ENCODE peak calls at places on chromosomes 5 and 9, in six cellular contexts. T, G, M, O, L and B are unnamed samples. For H3K36me3, the result is how much of the 10 kb centered on the place peaks cover.

GRCh38 chr9:109278848-109279247 is 42.0 kb downstream of the EPB41L4B start:
- DNase-seq in L (no peak), O (no peak), G (no peak), M (no peak), T (no peak), B (no peak)

GRCh38 chr5:110631236-110631635 is 95.2 kb downstream of the TMEM232 start:
- DNase-seq in T (no peak), G (no peak), M (no peak), O (peak), L (no peak), B (no peak)

GRCh38 chr9:21455320-21455719 is 15.1 kb downstream of the IFNA1 start:
- DNase-seq in M (no peak), G (no peak), O (no peak), L (peak), T (no peak), B (no peak)

GRCh38 chr9:27888661-27889295 is 315.5 kb upstream of the C9orf72 start:
- DNase-seq in M (no peak), G (no peak), O (peak), T (no peak), L (no peak), B (no peak)

GRCh38 chr9:95313010-95313498 is 4.5 kb downstream of the FANCC start:
- DNase-seq in O (peak), T (no peak), M (peak), G (peak), L (peak), B (peak)

GRCh38 chr9:113649054-113649453 is 185.5 kb downstream of the RGS3 start:
- DNase-seq in O (peak), G (peak), M (peak), L (peak), T (no peak), B (peak)

GRCh38 chr5:115419794-115420585 is 123.5 kb upstream of the CCDC112 start:
- DNase-seq in O (no peak), T (no peak), M (peak), G (no peak), L (peak), B (no peak)

GRCh38 chr5:60797482-60798153 is 46.5 kb downstream of the ELOVL7 start:
- DNase-seq in M (no peak), L (no peak), T (no peak), O (no peak), G (no peak), B (no peak)

GRCh38 chr9:120717194-120717593 is 2.9 kb upstream of the MEGF9 start:
- DNase-seq in T (no peak), G (no peak), M (no peak), O (no peak), L (no peak), B (no peak)

DNA sequence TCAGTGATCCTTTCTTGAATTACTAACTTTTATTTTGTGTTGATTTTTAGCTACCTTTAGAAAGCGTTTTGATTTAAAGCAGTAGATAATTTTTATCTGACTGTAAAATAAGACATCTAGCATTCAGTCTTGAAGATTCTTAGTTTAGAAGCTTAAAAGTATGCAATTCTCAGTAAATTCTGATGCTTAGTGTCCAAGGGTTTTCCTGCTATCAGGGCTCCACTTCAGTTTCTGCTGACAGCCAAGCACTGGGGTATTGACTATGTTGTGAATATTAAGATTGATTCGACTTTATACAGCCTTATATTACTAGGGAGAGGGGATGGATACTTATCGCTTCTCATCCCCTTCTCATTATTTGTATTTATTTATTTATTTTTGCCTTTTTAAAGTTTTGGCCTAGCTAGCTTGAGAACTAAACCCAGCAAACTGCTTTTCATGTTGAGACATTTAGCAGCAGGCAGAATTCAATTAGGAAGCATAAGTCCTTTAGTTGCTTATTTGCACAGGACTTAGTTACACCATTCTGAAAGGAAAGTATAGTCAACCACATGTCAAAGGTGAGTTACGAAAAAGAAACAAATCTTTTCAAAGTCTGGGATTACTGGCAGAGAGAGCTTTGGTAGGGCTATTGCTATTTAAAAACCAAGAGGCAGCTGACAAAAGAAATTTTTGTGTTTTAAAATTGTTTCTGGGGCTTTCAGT is 2.9 kb downstream of the PBX3 start:
- DNase-seq in M (peak), L (peak), G (no peak), T (no peak), O (no peak), B (no peak)
- TF ChIP-seq CTCF in M (no peak), L (no peak), G (no peak), T (no peak), O (no peak), B (no peak)

GRCh38 chr9:133806623-133807010 is 68.5 kb upstream of the SARDH start:
- DNase-seq in M (no peak), T (no peak), L (no peak), G (no peak), O (no peak), B (no peak)
- H3K36me3 ChIP-seq in M (under half), T (under half), L (under half), G (under half), O (under half), B (under half)

DNA sequence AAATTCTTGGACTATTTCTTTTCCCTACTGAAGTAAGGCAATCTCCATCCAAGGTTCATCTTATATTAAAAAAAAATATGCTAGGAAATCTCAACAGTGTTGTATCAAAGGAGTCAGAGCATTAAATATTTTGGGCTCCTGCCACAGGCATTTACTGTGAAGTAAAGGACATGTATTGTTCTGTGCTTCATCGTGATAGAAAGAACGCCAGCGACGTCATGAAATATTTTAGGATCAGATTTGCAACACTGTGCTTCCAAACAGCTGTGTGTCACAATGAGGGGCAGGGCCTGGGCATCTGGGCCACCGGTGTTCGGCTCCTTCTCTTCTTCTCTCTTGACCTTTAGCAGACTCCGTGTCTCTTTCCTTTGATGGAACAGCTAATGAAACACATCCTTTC is 17.8 kb upstream of the TNC start:
- DNase-seq in G (no peak), L (peak), T (no peak), M (peak), O (no peak), B (no peak)
- H3K27ac ChIP-seq in G (no peak), L (peak), T (no peak), M (peak), O (no peak), B (no peak)

DNA sequence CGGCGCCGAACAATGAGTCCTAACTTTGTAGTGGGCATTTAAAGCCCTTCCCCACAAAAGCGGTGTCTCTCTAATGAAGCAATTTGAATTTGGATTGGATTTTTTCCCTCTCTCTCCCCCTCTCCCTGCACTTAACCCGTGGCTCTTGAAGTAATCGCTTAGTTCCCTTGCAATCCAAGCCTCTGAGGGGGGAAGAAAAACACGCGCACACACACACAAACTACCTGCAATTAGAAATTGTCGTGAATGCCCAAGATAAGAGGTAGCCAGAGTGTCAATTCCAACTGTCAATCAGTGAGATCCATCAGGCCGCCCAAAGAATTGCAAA is 1.2 kb downstream of the LHX6 start:
- DNase-seq in L (no peak), O (no peak), G (no peak), M (no peak), T (no peak), B (no peak)
- TF ChIP-seq CTCF in L (no peak), O (no peak), G (no peak), M (no peak), T (no peak), B (no peak)

GRCh38 chr5:142409253-142409594 is 84.4 kb upstream of the SPRY4 start:
- DNase-seq in M (no peak), G (no peak), L (no peak), O (no peak), T (no peak), B (no peak)

GRCh38 chr5:142411656-142412425 is 87.0 kb upstream of the SPRY4 start:
- DNase-seq in O (no peak), L (no peak), G (no peak), M (no peak), T (no peak), B (no peak)

GRCh38 chr5:142411103-142411502 is 86.3 kb upstream of the SPRY4 start:
- DNase-seq in L (no peak), O (no peak), M (no peak), G (no peak), T (no peak), B (no peak)

GRCh38 chr5:142408536-142409252 is 83.9 kb upstream of the SPRY4 start:
- DNase-seq in O (no peak), T (no peak), L (no peak), G (no peak), M (no peak), B (no peak)

GRCh38 chr5:142412581-142412980 is 87.8 kb upstream of the SPRY4 start:
- DNase-seq in O (no peak), G (no peak), M (no peak), T (no peak), L (no peak), B (no peak)
- H3K36me3 ChIP-seq in O (under half), G (under half), M (under half), T (under half), L (under half), B (under half)

GRCh38 chr5:26568316-26568715 is 470.1 kb downstream of the CDH9 start:
- DNase-seq in G (no peak), M (no peak), T (no peak), O (no peak), L (no peak), B (no peak)

GRCh38 chr5:26569929-26570258 is 468.5 kb downstream of the CDH9 start:
- DNase-seq in T (no peak), M (no peak), G (no peak), L (no peak), O (no peak), B (no peak)

GRCh38 chr5:26569241-26569928 is 469.0 kb downstream of the CDH9 start:
- DNase-seq in L (no peak), O (peak), T (no peak), G (peak), M (no peak), B (no peak)

GRCh38 chr5:26578002-26578401 is 460.4 kb downstream of the CDH9 start:
- DNase-seq in M (no peak), T (no peak), O (no peak), L (no peak), G (no peak), B (no peak)

GRCh38 chr5:26572486-26572885 is 465.9 kb downstream of the CDH9 start:
- DNase-seq in G (no peak), O (no peak), T (no peak), M (no peak), L (no peak), B (no peak)
- H3K27ac ChIP-seq in G (no peak), O (no peak), T (no peak), M (no peak), L (no peak), B (no peak)

GRCh38 chr9:36914212-36914577 is 119.9 kb downstream of the PAX5 start:
- DNase-seq in G (no peak), T (no peak), O (no peak), L (no peak), M (no peak), B (no peak)
- TF ChIP-seq CTCF in G (no peak), T (no peak), O (no peak), L (no peak), M (no peak), B (no peak)

GRCh38 chr5:71563161-71563560 is 24.0 kb upstream of the MCCC2 start:
- DNase-seq in O (no peak), L (no peak), M (no peak), G (no peak), T (no peak), B (no peak)
- H3K36me3 ChIP-seq in O (half or more), L (under half), M (under half), G (half or more), T (half or more), B (half or more)

DNA sequence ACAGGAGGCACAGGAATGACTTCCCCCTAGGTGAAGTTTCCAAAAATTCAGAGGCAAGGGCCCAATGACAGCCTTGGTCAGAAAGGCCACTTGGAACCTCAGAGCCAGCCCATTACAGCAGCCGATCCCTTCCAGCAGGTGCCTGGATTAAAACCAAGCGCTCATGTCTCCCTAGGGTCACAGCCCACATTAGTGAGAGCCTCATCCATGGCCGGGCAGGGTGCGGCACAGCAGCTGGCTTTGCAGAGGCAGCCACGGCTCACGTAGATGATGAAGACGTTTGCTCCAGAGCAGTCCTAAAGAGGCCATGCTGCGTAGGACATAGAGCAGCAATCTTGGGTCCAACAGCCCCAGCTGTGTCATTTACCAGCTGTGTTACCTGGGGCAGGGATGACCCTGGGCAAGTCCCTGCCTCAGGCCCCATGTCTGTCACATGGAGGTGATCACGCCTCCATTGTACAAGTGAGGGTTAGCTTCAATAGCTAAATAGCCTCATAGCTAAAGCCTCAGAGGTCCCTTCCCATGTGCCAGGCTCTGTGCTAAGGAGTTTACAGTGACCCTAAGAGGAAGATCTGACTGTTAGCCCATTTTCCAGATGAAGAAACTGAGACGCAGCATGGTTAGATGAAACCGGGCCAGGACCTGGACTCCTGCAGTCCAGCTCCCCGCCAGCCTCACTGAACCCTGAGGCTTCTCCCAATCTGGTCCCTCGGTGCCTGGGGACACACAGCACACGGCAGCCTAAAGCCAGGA is 39.2 kb downstream of the NEK6 start:
- DNase-seq in T (no peak), L (no peak), G (no peak), O (no peak), M (no peak), B (no peak)
- H3K27ac ChIP-seq in T (peak), L (peak), G (peak), O (no peak), M (peak), B (peak)